ENCODE peak calls at places on chromosomes 11 and 22, in seven cellular contexts. One of them, this sample, is unnamed. For H3K27me3, the result is how much of the 10 kb centered on the place peaks cover.

GRCh38 chr22:23109441-23109978 is 32.3 kb downstream of the RSPH14 start:
- DNase-seq in GM23338: no peak
- DNase-seq in prostate gland: no peak
- DNase-seq in fibroblast of lung: no peak
- DNase-seq in hepatocyte: no peak
- DNase-seq in AG04450: no peak
- DNase-seq in uterus: no peak
- DNase-seq in this sample: no peak

GRCh38 chr11:61023086-61024035 is 51.9 kb downstream of the CD6 start:
- DNase-seq in GM23338: no peak
- DNase-seq in prostate gland: no peak
- DNase-seq in fibroblast of lung: no peak
- DNase-seq in hepatocyte: no peak
- DNase-seq in AG04450: no peak
- DNase-seq in uterus: no peak
- DNase-seq in this sample: no peak

GRCh38 chr11:102451693-102452460 is 688 bp downstream of the TMEM123 start:
- DNase-seq in GM23338: peak
- DNase-seq in prostate gland: peak
- DNase-seq in fibroblast of lung: peak
- DNase-seq in hepatocyte: peak
- DNase-seq in AG04450: no peak
- DNase-seq in uterus: peak
- DNase-seq in this sample: no peak

GRCh38 chr22:24023204-24023789 is 12.2 kb downstream of the CABIN1 start:
- DNase-seq in GM23338: no peak
- DNase-seq in prostate gland: no peak
- DNase-seq in fibroblast of lung: no peak
- DNase-seq in hepatocyte: no peak
- DNase-seq in AG04450: no peak
- DNase-seq in uterus: no peak
- DNase-seq in this sample: no peak

GRCh38 chr11:34653851-34654490 is 33.1 kb downstream of the EHF start:
- DNase-seq in GM23338: no peak
- DNase-seq in prostate gland: peak
- DNase-seq in fibroblast of lung: peak
- DNase-seq in hepatocyte: peak
- DNase-seq in AG04450: peak
- DNase-seq in uterus: no peak
- DNase-seq in this sample: peak

GRCh38 chr22:46008291-46008690 is 31.3 kb upstream of the WNT7B start:
- DNase-seq in GM23338: no peak
- DNase-seq in prostate gland: no peak
- DNase-seq in fibroblast of lung: peak
- DNase-seq in hepatocyte: no peak
- DNase-seq in AG04450: no peak
- DNase-seq in uterus: no peak
- DNase-seq in this sample: no peak

GRCh38 chr11:124760205-124760652 is 1.9 kb downstream of the ESAM start:
- DNase-seq in GM23338: no peak
- DNase-seq in prostate gland: no peak
- DNase-seq in fibroblast of lung: no peak
- DNase-seq in hepatocyte: no peak
- DNase-seq in AG04450: no peak
- DNase-seq in uterus: no peak
- DNase-seq in this sample: no peak

GRCh38 chr11:75969626-75970308 is 154.8 kb downstream of the UVRAG start:
- DNase-seq in GM23338: no peak
- DNase-seq in prostate gland: no peak
- DNase-seq in fibroblast of lung: peak
- DNase-seq in hepatocyte: no peak
- DNase-seq in AG04450: no peak
- DNase-seq in uterus: no peak
- DNase-seq in this sample: no peak

GRCh38 chr11:131190446-131190845 is 180.0 kb upstream of the NTM start:
- DNase-seq in GM23338: no peak
- DNase-seq in prostate gland: no peak
- DNase-seq in fibroblast of lung: no peak
- DNase-seq in hepatocyte: no peak
- DNase-seq in AG04450: no peak
- DNase-seq in uterus: no peak
- DNase-seq in this sample: no peak

GRCh38 chr22:23608583-23608982 is 23.5 kb downstream of the DRICH1 start:
- DNase-seq in GM23338: peak
- DNase-seq in prostate gland: no peak
- DNase-seq in fibroblast of lung: peak
- DNase-seq in hepatocyte: peak
- DNase-seq in AG04450: no peak
- DNase-seq in uterus: no peak
- DNase-seq in this sample: no peak

GRCh38 chr22:19791243-19791642 is 30.7 kb downstream of the TBX1 start:
- DNase-seq in GM23338: no peak
- DNase-seq in prostate gland: no peak
- DNase-seq in fibroblast of lung: no peak
- DNase-seq in hepatocyte: no peak
- DNase-seq in AG04450: no peak
- DNase-seq in uterus: no peak
- DNase-seq in this sample: no peak

GRCh38 chr11:92675810-92676209 is 293.6 kb upstream of the MTNR1B start:
- DNase-seq in GM23338: no peak
- DNase-seq in prostate gland: no peak
- DNase-seq in fibroblast of lung: no peak
- DNase-seq in hepatocyte: no peak
- DNase-seq in AG04450: no peak
- DNase-seq in uterus: no peak
- DNase-seq in this sample: no peak

GRCh38 chr22:44263547-44263946 is 49.2 kb downstream of the SHISAL1 start:
- DNase-seq in GM23338: no peak
- DNase-seq in prostate gland: no peak
- DNase-seq in fibroblast of lung: no peak
- DNase-seq in hepatocyte: no peak
- DNase-seq in AG04450: no peak
- DNase-seq in uterus: no peak
- DNase-seq in this sample: no peak

GRCh38 chr11:69398529-69399492 is 82.7 kb upstream of the LINC01488 start:
- DNase-seq in GM23338: peak
- DNase-seq in prostate gland: no peak
- DNase-seq in fibroblast of lung: peak
- DNase-seq in hepatocyte: peak
- DNase-seq in AG04450: no peak
- DNase-seq in uterus: no peak
- DNase-seq in this sample: no peak

GRCh38 chr11:86484164-86484794 is 109.6 kb downstream of the CCDC81 start:
- DNase-seq in GM23338: no peak
- DNase-seq in prostate gland: no peak
- DNase-seq in fibroblast of lung: peak
- DNase-seq in hepatocyte: peak
- DNase-seq in AG04450: peak
- DNase-seq in uterus: peak
- DNase-seq in this sample: peak

GRCh38 chr11:112786196-112786595 is 175.0 kb upstream of the NCAM1 start:
- DNase-seq in GM23338: no peak
- DNase-seq in prostate gland: no peak
- DNase-seq in fibroblast of lung: no peak
- DNase-seq in hepatocyte: no peak
- DNase-seq in AG04450: no peak
- DNase-seq in uterus: no peak
- DNase-seq in this sample: no peak

GRCh38 chr11:93727985-93728791 is 13.1 kb downstream of the TAF1D start:
- DNase-seq in GM23338: no peak
- DNase-seq in prostate gland: no peak
- DNase-seq in fibroblast of lung: no peak
- DNase-seq in hepatocyte: no peak
- DNase-seq in AG04450: no peak
- DNase-seq in uterus: no peak
- DNase-seq in this sample: no peak

GRCh38 chr11:88709567-88709966 is 356.2 kb downstream of the GRM5 start:
- DNase-seq in GM23338: peak
- DNase-seq in prostate gland: no peak
- DNase-seq in fibroblast of lung: no peak
- DNase-seq in hepatocyte: no peak
- DNase-seq in AG04450: no peak
- DNase-seq in uterus: no peak
- DNase-seq in this sample: no peak

GRCh38 chr11:35112056-35112845 is 26.7 kb upstream of the CD44 start:
- DNase-seq in GM23338: no peak
- DNase-seq in prostate gland: no peak
- DNase-seq in fibroblast of lung: peak
- DNase-seq in hepatocyte: no peak
- DNase-seq in AG04450: no peak
- DNase-seq in uterus: no peak
- DNase-seq in this sample: no peak

GRCh38 chr11:19988598-19988997 is 171.7 kb downstream of the DBX1 start:
- DNase-seq in GM23338: peak
- DNase-seq in prostate gland: peak
- DNase-seq in fibroblast of lung: peak
- DNase-seq in hepatocyte: peak
- DNase-seq in AG04450: peak
- DNase-seq in uterus: peak
- DNase-seq in this sample: no peak

GRCh38 chr22:38971202-38971601 is 10.9 kb upstream of the APOBEC3B start:
- DNase-seq in GM23338: no peak
- DNase-seq in prostate gland: no peak
- DNase-seq in fibroblast of lung: no peak
- DNase-seq in hepatocyte: no peak
- DNase-seq in AG04450: no peak
- DNase-seq in uterus: no peak
- DNase-seq in this sample: no peak

GRCh38 chr22:38970548-38970947 is 11.6 kb upstream of the APOBEC3B start:
- DNase-seq in GM23338: no peak
- DNase-seq in prostate gland: no peak
- DNase-seq in fibroblast of lung: no peak
- DNase-seq in hepatocyte: no peak
- DNase-seq in AG04450: no peak
- DNase-seq in uterus: no peak
- DNase-seq in this sample: no peak

GRCh38 chr22:38974826-38975175 is 7.3 kb upstream of the APOBEC3B start:
- DNase-seq in GM23338: no peak
- DNase-seq in prostate gland: no peak
- DNase-seq in fibroblast of lung: no peak
- DNase-seq in hepatocyte: no peak
- DNase-seq in AG04450: no peak
- DNase-seq in uterus: no peak
- DNase-seq in this sample: no peak

GRCh38 chr22:38974170-38974825 is 7.8 kb upstream of the APOBEC3B start:
- DNase-seq in GM23338: no peak
- DNase-seq in prostate gland: no peak
- DNase-seq in fibroblast of lung: no peak
- DNase-seq in hepatocyte: no peak
- DNase-seq in AG04450: no peak
- DNase-seq in uterus: no peak
- DNase-seq in this sample: no peak

DNA sequence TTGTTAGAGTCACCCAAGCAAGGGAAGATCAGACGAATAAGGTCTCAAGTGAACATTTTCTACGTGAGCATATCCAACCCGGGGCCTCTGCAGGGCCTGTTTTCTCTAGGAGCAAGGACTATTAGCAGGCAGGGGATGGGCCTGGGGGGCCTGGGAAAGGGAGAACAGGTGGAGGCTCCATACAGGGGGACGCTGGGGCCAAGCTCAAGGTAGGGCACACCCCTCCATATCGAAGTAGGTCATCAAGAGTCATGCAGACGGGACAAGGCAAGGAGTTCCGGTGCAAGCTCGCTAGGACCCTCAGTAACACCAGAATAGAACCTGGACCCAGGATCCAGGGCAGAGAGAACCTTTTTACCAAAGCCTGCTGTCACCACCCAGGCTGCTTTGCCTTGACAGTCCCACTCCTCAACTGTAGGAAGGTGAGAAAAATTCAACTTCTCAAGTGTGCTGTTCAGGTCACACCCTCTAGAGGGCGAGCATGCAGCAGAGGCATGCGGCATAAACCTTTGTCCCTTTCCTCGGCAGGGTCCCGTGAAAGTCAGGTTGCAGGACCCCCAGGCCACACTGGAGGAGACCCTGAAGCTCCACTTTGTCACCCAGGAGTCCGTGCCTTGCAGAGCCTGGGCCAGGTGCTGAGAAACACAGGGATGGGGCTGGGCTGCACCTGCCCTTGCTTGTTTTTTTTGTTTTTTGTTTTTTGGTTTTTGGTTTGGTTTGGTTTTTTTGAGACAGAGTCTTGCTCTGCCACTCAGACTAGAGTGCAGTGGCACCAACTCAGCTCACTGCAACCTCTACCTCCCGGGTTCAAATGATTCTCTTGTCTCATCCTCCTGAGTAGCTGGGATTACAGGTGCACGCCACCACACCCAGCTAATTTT is 8.6 kb upstream of the APOBEC3B start:
- DNase-seq in GM23338: peak
- DNase-seq in prostate gland: peak
- DNase-seq in fibroblast of lung: peak
- DNase-seq in hepatocyte: peak
- DNase-seq in AG04450: no peak
- DNase-seq in uterus: no peak
- DNase-seq in this sample: no peak
- H3K4me3 ChIP-seq in GM23338: no peak
- H3K4me3 ChIP-seq in prostate gland: no peak
- H3K4me3 ChIP-seq in fibroblast of lung: no peak
- H3K4me3 ChIP-seq in hepatocyte: no peak
- H3K4me3 ChIP-seq in AG04450: no peak
- H3K4me3 ChIP-seq in uterus: no peak
- H3K4me3 ChIP-seq in this sample: no peak

DNA sequence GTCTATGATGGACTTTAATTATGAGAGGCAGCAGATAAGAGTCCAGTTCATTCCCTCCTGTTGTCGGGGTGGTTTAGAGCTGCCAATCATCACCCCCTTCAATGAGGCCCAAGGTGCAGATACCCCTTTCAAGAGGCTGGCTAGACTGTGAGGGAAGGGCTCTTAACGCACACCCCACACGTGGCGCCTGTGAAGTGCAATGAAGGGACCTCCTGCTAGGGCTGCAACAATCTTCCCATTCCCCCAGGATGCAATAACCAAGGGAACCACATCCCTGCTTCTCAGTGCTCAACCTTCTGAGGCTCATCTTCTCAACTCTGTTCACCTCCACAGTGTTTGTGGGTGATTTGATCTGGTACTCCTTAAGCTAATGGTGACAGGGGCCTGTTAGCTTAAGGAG is 19.0 kb downstream of the TENM4 start:
- DNase-seq in GM23338: no peak
- DNase-seq in prostate gland: no peak
- DNase-seq in fibroblast of lung: no peak
- DNase-seq in hepatocyte: no peak
- DNase-seq in AG04450: no peak
- DNase-seq in uterus: no peak
- DNase-seq in this sample: no peak
- TF ChIP-seq CTCF in GM23338: no peak
- TF ChIP-seq CTCF in prostate gland: no peak
- TF ChIP-seq CTCF in fibroblast of lung: no peak
- TF ChIP-seq CTCF in hepatocyte: no peak
- TF ChIP-seq CTCF in AG04450: no peak
- TF ChIP-seq CTCF in uterus: no peak
- TF ChIP-seq CTCF in this sample: no peak

GRCh38 chr22:28967969-28968368 is 84.6 kb downstream of the ZNRF3 start:
- DNase-seq in GM23338: no peak
- DNase-seq in prostate gland: no peak
- DNase-seq in fibroblast of lung: no peak
- DNase-seq in hepatocyte: no peak
- DNase-seq in AG04450: no peak
- DNase-seq in uterus: no peak
- DNase-seq in this sample: no peak
- H3K27me3 ChIP-seq in GM23338: under half
- H3K27me3 ChIP-seq in prostate gland: under half
- H3K27me3 ChIP-seq in fibroblast of lung: under half
- H3K27me3 ChIP-seq in hepatocyte: under half
- H3K27me3 ChIP-seq in AG04450: under half
- H3K27me3 ChIP-seq in uterus: under half
- H3K27me3 ChIP-seq in this sample: under half

GRCh38 chr11:129946965-129947364 is 51.6 kb upstream of the NFRKB start:
- DNase-seq in GM23338: no peak
- DNase-seq in prostate gland: no peak
- DNase-seq in fibroblast of lung: no peak
- DNase-seq in hepatocyte: no peak
- DNase-seq in AG04450: no peak
- DNase-seq in uterus: no peak
- DNase-seq in this sample: no peak
- H3K4me3 ChIP-seq in GM23338: no peak
- H3K4me3 ChIP-seq in prostate gland: no peak
- H3K4me3 ChIP-seq in fibroblast of lung: no peak
- H3K4me3 ChIP-seq in hepatocyte: no peak
- H3K4me3 ChIP-seq in AG04450: no peak
- H3K4me3 ChIP-seq in uterus: no peak
- H3K4me3 ChIP-seq in this sample: no peak

This sample was measured in kidney epithelial cell.